ENCODE peak calls at places on chromosomes 4 and X, in six cellular contexts. Z is LoVo; P is pons; W is EL; H is activated naive CD4-positive, alpha-beta T cell treated with anti-CD3 and anti-CD28 coated beads, Interleukin-2, amount 10 ng/mL, durations not matched to agents 7 days and 5 days; Y is M059J. M is an unnamed sample.

GRCh38 chrX:68834371-68835103 is 5.7 kb downstream of the EFNB1 start:
- DNase-seq in P (no peak), Y (no peak), H (no peak), Z (no peak), W (no peak), M (no peak)

GRCh38 chrX:115958687-115959359 is 211.7 kb upstream of the AGTR2 start:
- DNase-seq in Z (no peak), Y (peak; percentile 47), W (no peak), P (peak; percentile 47), H (no peak), M (peak; percentile 52)

GRCh38 chr4:173252024-173252935 is 81.9 kb downstream of the HMGB2 start:
- DNase-seq in H (no peak), Y (peak; percentile 99), W (peak; percentile 99), Z (peak; percentile 89), P (peak; percentile 75), M (no peak)

GRCh38 chr4:144343143-144343755 is 202.7 kb upstream of the GYPA start:
- DNase-seq in Y (no peak), W (peak; percentile 19), P (no peak), H (no peak), Z (no peak), M (no peak)

GRCh38 chr4:172232966-172233365 is 419.8 kb downstream of the GALNTL6 start:
- DNase-seq in H (no peak), Y (no peak), W (no peak), Z (no peak), P (no peak), M (no peak)

GRCh38 chr4:47032405-47033106 is 1.2 kb downstream of the GABRB1 start:
- DNase-seq in Y (peak; percentile 69), W (peak; percentile 62), Z (peak; percentile 56), P (peak; percentile 47), H (peak; percentile 65), M (peak; percentile 81)

GRCh38 chr4:161952382-161952781 is 211.4 kb downstream of the FSTL5 start:
- DNase-seq in W (no peak), Y (no peak), P (peak; percentile 20), H (no peak), Z (no peak), M (no peak)

GRCh38 chrX:118420462-118420861 is 74.6 kb downstream of the WDR44 start:
- DNase-seq in P (peak; percentile 34), Z (no peak), W (peak; percentile 20), Y (peak; percentile 37), H (no peak), M (peak; percentile 6)

GRCh38 chr4:70367813-70368212 is 7.3 kb downstream of the SMR3A start:
- DNase-seq in Y (no peak), W (no peak), Z (no peak), P (no peak), H (no peak), M (no peak)

GRCh38 chr4:4868506-4869379 is 9.3 kb downstream of the MSX1 start:
- DNase-seq in W (no peak), Y (no peak), Z (no peak), P (no peak), H (no peak), M (no peak)

GRCh38 chr4:69896530-69897116 is 34.2 kb upstream of the CSN1S1 start:
- DNase-seq in W (no peak), Y (no peak), P (no peak), Z (peak; percentile 9), H (no peak), M (no peak)

GRCh38 chr4:86686741-86687140 is 92.6 kb downstream of the PTPN13 start:
- DNase-seq in P (no peak), Z (no peak), H (no peak), Y (no peak), W (no peak), M (no peak)

GRCh38 chrX:45794323-45794994 is 593.8 kb upstream of the DIPK2B start:
- DNase-seq in H (no peak), P (no peak), W (peak; percentile 30), Y (peak; percentile 70), Z (no peak), M (no peak)

GRCh38 chr4:118942465-118942864 is 53.8 kb downstream of the SYNPO2 start:
- DNase-seq in H (no peak), Y (peak; percentile 85), Z (peak; percentile 38), P (no peak), W (peak; percentile 58), M (no peak)

GRCh38 chrX:39613508-39613921 is 484.2 kb downstream of the BCOR start:
- DNase-seq in W (no peak), Y (peak; percentile 51), P (no peak), Z (peak; percentile 52), H (peak; percentile 21), M (peak; percentile 2)

GRCh38 chrX:136477026-136477425 is 10.7 kb upstream of the BRS3 start:
- DNase-seq in H (no peak), W (no peak), Z (no peak), P (no peak), Y (peak; percentile 38), M (no peak)

GRCh38 chr4:177308842-177309524 is 691 bp upstream of the NEIL3 start:
- DNase-seq in Y (no peak), W (no peak), Z (no peak), P (no peak), H (peak; percentile 29), M (no peak)

GRCh38 chr4:109554971-109555370 is 5.1 kb upstream of the MCUB start:
- DNase-seq in W (peak; percentile 24), Z (no peak), P (no peak), H (no peak), Y (no peak), M (no peak)

GRCh38 chrX:100995469-100995868 is 26.0 kb downstream of the ARL13A start:
- DNase-seq in P (no peak), Y (peak; percentile 93), Z (no peak), H (no peak), W (peak; percentile 88), M (no peak)

GRCh38 chr4:159142254-159142653 is 39.4 kb downstream of the RAPGEF2 start:
- DNase-seq in H (no peak), Y (no peak), W (peak; percentile 12), Z (no peak), P (no peak), M (peak; percentile 51)

GRCh38 chr4:42953316-42953715 is 60.8 kb downstream of the GRXCR1 start:
- DNase-seq in W (no peak), Y (no peak), P (no peak), H (no peak), Z (no peak), M (peak; percentile 86)

GRCh38 chr4:143273170-143273917 is 63.3 kb upstream of the GAB1 start:
- DNase-seq in Z (no peak), P (no peak), H (no peak), W (no peak), Y (no peak), M (no peak)

GRCh38 chr4:112616984-112617383 is 19.7 kb downstream of the ZGRF1 start:
- DNase-seq in Y (no peak), H (no peak), Z (no peak), P (no peak), W (no peak), M (no peak)

GRCh38 chrX:115679460-115679859 is 118.5 kb downstream of the PLS3 start:
- DNase-seq in Y (peak; percentile 56), P (peak; percentile 30), Z (no peak), H (no peak), W (peak; percentile 24), M (peak; percentile 2)

GRCh38 chr4:22552802-22553201 is 36.9 kb upstream of the ADGRA3 start:
- DNase-seq in W (peak; percentile 4), Y (peak; percentile 35), P (no peak), H (no peak), Z (no peak), M (no peak)

GRCh38 chr4:85039526-85039925 is 73.0 kb upstream of the WDFY3 start:
- DNase-seq in Y (peak; percentile 48), W (peak; percentile 56), P (no peak), Z (peak; percentile 79), H (no peak), M (no peak)

GRCh38 chr4:127776620-127777019 is 5.5 kb upstream of the HSPA4L start:
- DNase-seq in P (no peak), Y (peak; percentile 7), W (no peak), H (no peak), Z (no peak), M (no peak)

GRCh38 chrX:103155201-103155600 is 59.7 kb upstream of the BEX4 start:
- DNase-seq in Y (no peak), H (no peak), Z (no peak), W (peak; percentile 29), P (no peak), M (no peak)